ENCODE peak calls at places on chromosome 15, in eight cellular contexts. G is non-pigmented ciliary epithelial cell; X is stimulated activated CD4-positive, alpha-beta T cell treated with anti-CD3 and anti-CD28 coated beads, Interleukin-1b, Interleukin-23, amount 100 ng/mL, for 24 hours; Y is H54; P is GM19239; C is fibroblast of mammary gland; L is Karpas-422; H is CD4-positive, CD25-positive, alpha-beta regulatory T cell. M is an unnamed sample.

GRCh38 chr15:99062226-99062625 is 42.7 kb upstream of the SYNM start:
- DNase-seq in G (no peak), X (no peak), Y (no peak), P (no peak), C (no peak), L (no peak), H (no peak), M (no peak)

GRCh38 chr15:70253461-70254156 is 155.9 kb upstream of the TLE3 start:
- DNase-seq in G (no peak), X (no peak), Y (no peak), P (no peak), C (no peak), L (no peak), H (no peak), M (no peak)

GRCh38 chr15:31498756-31499155 is 172.1 kb downstream of the KLF13 start:
- DNase-seq in G (no peak), X (no peak), Y (no peak), P (no peak), C (no peak), L (no peak), H (no peak), M (no peak)

GRCh38 chr15:71746719-71747118 is 63.6 kb upstream of the NR2E3 start:
- DNase-seq in G (no peak), X (no peak), Y (no peak), P (no peak), C (no peak), L (no peak), H (no peak), M (no peak)

GRCh38 chr15:59199775-59200465 is 6.7 kb upstream of the LDHAL6B start:
- DNase-seq in G (peak; percentile 70), X (no peak), Y (peak; percentile 26), P (no peak), C (peak; percentile 88), L (no peak), H (no peak), M (no peak)

GRCh38 chr15:100849021-100849831 is 30.4 kb upstream of the ALDH1A3 start:
- DNase-seq in G (no peak), X (no peak), Y (no peak), P (peak; percentile 46), C (peak; percentile 63), L (no peak), H (peak; percentile 5), M (peak; percentile 66)

GRCh38 chr15:79418693-79419279 is 13.3 kb upstream of the MINAR1 start:
- DNase-seq in G (no peak), X (no peak), Y (no peak), P (no peak), C (no peak), L (no peak), H (no peak), M (no peak)

GRCh38 chr15:51267047-51267713 is 71.2 kb downstream of the CYP19A1 start:
- DNase-seq in G (no peak), X (no peak), Y (no peak), P (no peak), C (no peak), L (no peak), H (no peak), M (no peak)

GRCh38 chr15:96088592-96088991 is 241.9 kb upstream of the NR2F2 start:
- DNase-seq in G (no peak), X (no peak), Y (no peak), P (no peak), C (no peak), L (no peak), H (no peak), M (no peak)

GRCh38 chr15:69164807-69165636 is 4.6 kb downstream of the GLCE start:
- DNase-seq in G (no peak), X (no peak), Y (no peak), P (no peak), C (peak; percentile 77), L (no peak), H (no peak), M (no peak)

GRCh38 chr15:55281517-55282227 is 7.9 kb downstream of the RAB27A start:
- DNase-seq in G (no peak), X (no peak), Y (no peak), P (no peak), C (no peak), L (no peak), H (no peak), M (no peak)

GRCh38 chr15:86647810-86648440 is 568.3 kb downstream of the AGBL1 start:
- DNase-seq in G (no peak), X (no peak), Y (no peak), P (no peak), C (no peak), L (no peak), H (no peak), M (no peak)

GRCh38 chr15:41417418-41417811 is 520 bp downstream of the RTF1 start:
- DNase-seq in G (no peak), X (peak; percentile 9), Y (peak; percentile 42), P (no peak), C (peak; percentile 25), L (peak; percentile 73), H (peak; percentile 47), M (no peak)

GRCh38 chr15:78004919-78005634 is 72.4 kb downstream of the TBC1D2B start:
- DNase-seq in G (peak; percentile 46), X (no peak), Y (peak; percentile 29), P (no peak), C (peak; percentile 95), L (no peak), H (no peak), M (no peak)

GRCh38 chr15:99279290-99279689 is 28.0 kb downstream of the LRRC28 start:
- DNase-seq in G (no peak), X (no peak), Y (no peak), P (no peak), C (no peak), L (no peak), H (no peak), M (no peak)

GRCh38 chr15:88657326-88658069 is 18.7 kb downstream of the ISG20 start:
- DNase-seq in G (no peak), X (no peak), Y (peak; percentile 38), P (no peak), C (peak; percentile 59), L (peak; percentile 50), H (no peak), M (peak; percentile 48)

GRCh38 chr15:85625431-85625830 is 169.3 kb downstream of the KLHL25 start:
- DNase-seq in G (no peak), X (no peak), Y (no peak), P (no peak), C (no peak), L (no peak), H (peak; percentile 29), M (no peak)

GRCh38 chr15:52735231-52736089 is 54.7 kb downstream of the ONECUT1 start:
- DNase-seq in G (peak; percentile 43), X (peak; percentile 69), Y (peak; percentile 22), P (peak; percentile 66), C (peak; percentile 81), L (peak; percentile 94), H (peak; percentile 87), M (peak; percentile 68)

GRCh38 chr15:96333194-96334016 is 2.9 kb downstream of the NR2F2 start:
- DNase-seq in G (no peak), X (no peak), Y (no peak), P (no peak), C (peak; percentile 33), L (no peak), H (no peak), M (peak; percentile 25)

GRCh38 chr15:25863067-25863967 is at the start of gene ATP10A:
- DNase-seq in G (no peak), X (no peak), Y (no peak), P (no peak), C (peak; percentile 62), L (no peak), H (peak; percentile 62), M (no peak)

GRCh38 chr15:74775132-74775562 is 6.7 kb upstream of the CSK start:
- DNase-seq in G (no peak), X (no peak), Y (no peak), P (no peak), C (no peak), L (peak; percentile 89), H (no peak), M (no peak)

GRCh38 chr15:57335326-57336118 is 40.8 kb upstream of the CGNL1 start:
- DNase-seq in G (no peak), X (no peak), Y (no peak), P (no peak), C (no peak), L (no peak), H (no peak), M (no peak)

GRCh38 chr15:40286061-40286532 is 3.2 kb upstream of the ANKRD63 start:
- DNase-seq in G (no peak), X (no peak), Y (no peak), P (no peak), C (no peak), L (no peak), H (no peak), M (no peak)

GRCh38 chr15:30984542-30984941 is 6.9 kb downstream of the MTMR10 start:
- DNase-seq in G (no peak), X (no peak), Y (no peak), P (no peak), C (no peak), L (no peak), H (no peak), M (no peak)

GRCh38 chr15:43151688-43152087 is 18.3 kb downstream of the TMEM62 start:
- DNase-seq in G (no peak), X (no peak), Y (no peak), P (no peak), C (no peak), L (no peak), H (peak; percentile 62), M (no peak)

GRCh38 chr15:40334541-40334940 is 6.2 kb downstream of the CCDC9B start:
- DNase-seq in G (no peak), X (no peak), Y (no peak), P (no peak), C (no peak), L (no peak), H (no peak), M (no peak)

GRCh38 chr15:40340038-40340739 is 550 bp downstream of the CCDC9B start:
- DNase-seq in G (no peak), X (no peak), Y (no peak), P (no peak), C (peak; percentile 45), L (no peak), H (no peak), M (no peak)

GRCh38 chr15:29269485-29270168 is at the start of gene NSMCE3:
- DNase-seq in G (peak; percentile 40), X (peak; percentile 78), Y (peak; percentile 86), P (peak; percentile 66), C (peak; percentile 82), L (peak; percentile 96), H (peak; percentile 94), M (peak; percentile 91)

GRCh38 chr15:51874751-51875644 is 45.5 kb downstream of the TMOD3 start:
- DNase-seq in G (peak; percentile 98), X (no peak), Y (peak; percentile 30), P (no peak), C (peak; percentile 99), L (no peak), H (no peak), M (no peak)

GRCh38 chr15:89028036-89028435 is 60.2 kb upstream of the ABHD2 start:
- DNase-seq in G (no peak), X (no peak), Y (no peak), P (no peak), C (no peak), L (no peak), H (no peak), M (no peak)

GRCh38 chr15:99955181-99955525 is 221.9 kb upstream of the LYSMD4 start:
- DNase-seq in G (no peak), X (no peak), Y (no peak), P (no peak), C (no peak), L (no peak), H (no peak), M (no peak)

GRCh38 chr15:73225358-73226015 is 143.3 kb downstream of the HCN4 start:
- DNase-seq in G (no peak), X (no peak), Y (no peak), P (no peak), C (no peak), L (no peak), H (peak; percentile 33), M (no peak)

GRCh38 chr15:77781131-77782051 is 148.7 kb upstream of the LINGO1 start:
- DNase-seq in G (no peak), X (no peak), Y (no peak), P (no peak), C (no peak), L (no peak), H (no peak), M (no peak)

GRCh38 chr15:55241895-55242294 is 45.2 kb upstream of the RSL24D1 start:
- DNase-seq in G (no peak), X (no peak), Y (no peak), P (no peak), C (peak; percentile 57), L (no peak), H (no peak), M (no peak)